ENCODE peak calls at places on chromosomes 13 and 19, in eight cellular contexts. K, R, O, P, X, B, Y and M are unnamed samples.

GRCh38 chr19:46404039-46404883 is 9.1 kb downstream of the CCDC8 start:
- DNase-seq in Y (peak), X (peak), K (no peak), O (no peak), R (peak), P (peak), B (peak), M (no peak)

GRCh38 chr13:28117689-28118377 is 17.5 kb upstream of the FLT3 start:
- DNase-seq in X (peak), B (no peak), R (no peak), Y (no peak), O (no peak), P (no peak), K (no peak), M (no peak)

GRCh38 chr13:20044086-20044485 is 85.6 kb downstream of the ZMYM2 start:
- DNase-seq in B (no peak), X (no peak), Y (no peak), K (no peak), O (no peak), R (no peak), P (no peak), M (no peak)

GRCh38 chr13:107367258-107367657 is 799.3 kb upstream of the ARGLU1 start:
- DNase-seq in X (no peak), B (no peak), Y (no peak), K (no peak), O (no peak), P (no peak), R (no peak), M (no peak)

GRCh38 chr19:2444251-2445002 is 12.3 kb downstream of the LMNB2 start:
- DNase-seq in X (no peak), O (no peak), K (no peak), R (no peak), P (no peak), Y (no peak), B (no peak), M (no peak)

GRCh38 chr13:83881917-83882625 is at the start of gene SLITRK1:
- DNase-seq in O (peak), X (peak), R (peak), P (peak), Y (peak), K (no peak), B (peak), M (no peak)

GRCh38 chr19:33273881-33274662 is 28.3 kb downstream of the CEBPA start:
- DNase-seq in X (no peak), K (peak), O (no peak), Y (no peak), R (peak), B (peak), P (no peak), M (no peak)

GRCh38 chr13:36907266-36907665 is 12.8 kb downstream of the SMAD9 start:
- DNase-seq in B (no peak), R (no peak), X (no peak), P (no peak), Y (no peak), K (no peak), O (no peak), M (no peak)

GRCh38 chr19:42942187-42942789 is 5.3 kb upstream of the PSG7 start:
- DNase-seq in X (no peak), P (peak), K (no peak), O (no peak), Y (no peak), R (no peak), B (no peak), M (no peak)

GRCh38 chr19:55066107-55066709 is 3.3 kb upstream of the RDH13 start:
- DNase-seq in X (no peak), P (no peak), Y (no peak), O (no peak), R (no peak), K (no peak), B (no peak), M (no peak)

GRCh38 chr13:107680115-107680514 is 535.2 kb downstream of the LIG4 start:
- DNase-seq in O (no peak), B (no peak), X (no peak), R (no peak), Y (no peak), P (no peak), K (no peak), M (no peak)

GRCh38 chr13:33634526-33635111 is 183.3 kb upstream of the RFC3 start:
- DNase-seq in K (no peak), B (no peak), O (no peak), Y (no peak), R (no peak), P (no peak), X (no peak), M (no peak)

GRCh38 chr19:46791944-46792343 is 3.5 kb upstream of the SLC1A5 start:
- DNase-seq in R (no peak), O (no peak), Y (no peak), B (no peak), K (no peak), P (no peak), X (no peak), M (no peak)

GRCh38 chr13:73158851-73159250 is 100.0 kb downstream of the KLF5 start:
- DNase-seq in X (no peak), B (no peak), Y (no peak), P (no peak), K (no peak), O (no peak), R (no peak), M (no peak)

GRCh38 chr19:55809381-55810058 is 22.3 kb downstream of the NLRP11 start:
- DNase-seq in R (peak), B (peak), P (peak), O (no peak), X (peak), Y (no peak), K (peak), M (peak)

DNA sequence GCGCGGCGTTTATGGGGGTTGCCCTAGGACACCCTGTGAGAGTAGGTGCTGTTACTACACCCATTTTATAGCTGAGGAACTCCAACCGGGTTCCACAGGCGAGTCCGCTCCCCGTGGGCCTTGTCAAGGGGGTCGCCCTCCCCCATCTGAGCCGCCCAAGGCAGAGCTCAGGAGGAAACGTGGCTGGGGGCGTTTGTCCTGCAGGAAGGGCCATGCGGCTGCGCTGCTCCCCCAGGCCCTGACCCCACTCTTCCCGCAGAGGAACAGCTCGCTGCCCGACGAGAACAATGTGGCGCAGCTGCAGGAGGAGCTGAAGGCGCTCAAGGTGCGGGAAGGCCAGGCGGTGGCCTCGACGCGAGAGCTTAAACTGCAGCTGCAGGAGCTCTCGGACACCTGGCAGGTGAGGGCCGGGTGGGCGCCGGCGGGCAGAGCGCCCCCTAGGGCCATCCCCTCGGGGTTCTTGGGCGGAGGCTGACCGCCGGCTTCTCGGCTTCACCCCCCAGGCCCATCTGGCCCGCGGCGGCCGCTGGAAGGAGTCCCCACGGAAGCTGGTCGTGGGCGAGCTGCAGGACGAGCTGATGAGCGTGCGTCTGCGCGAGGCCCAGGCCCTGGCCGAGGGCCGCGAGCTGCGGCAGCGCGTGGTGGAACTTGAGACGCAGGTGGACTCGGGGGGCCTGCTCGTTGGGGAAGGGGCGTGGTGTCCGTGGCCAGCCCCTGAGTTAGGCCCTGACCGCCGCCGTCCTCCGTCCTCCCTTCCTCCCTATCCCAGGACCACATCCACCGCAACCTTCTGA is 12.4 kb downstream of the PRR36 start:
- DNase-seq in X (no peak), P (peak), Y (no peak), O (peak), R (no peak), K (no peak), B (no peak), M (no peak)
- TF ChIP-seq CTCF in X (no peak), P (peak), Y (no peak), O (peak), R (peak), K (no peak), B (no peak), M (no peak)

DNA sequence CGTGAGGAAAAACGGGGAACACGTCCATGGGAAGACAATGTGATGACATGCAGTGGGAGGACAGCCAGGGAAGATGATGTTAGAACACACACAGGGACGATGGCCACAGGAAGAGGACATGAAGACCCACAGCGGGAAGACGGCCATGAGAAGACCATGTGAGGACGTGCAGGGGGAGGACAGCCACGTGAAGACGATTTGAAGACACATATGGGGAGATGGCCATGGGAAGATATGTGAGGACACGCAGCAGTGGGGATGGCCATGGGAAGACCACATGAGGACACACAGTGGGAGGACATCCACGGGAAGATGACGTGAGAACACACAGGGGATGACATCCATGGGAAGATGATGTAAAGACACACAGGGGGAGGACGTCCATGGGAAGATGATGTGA is 83.8 kb downstream of the UQCRFS1 start:
- DNase-seq in P (no peak), R (no peak), X (no peak), Y (no peak), K (no peak), B (no peak), O (no peak), M (no peak)
- TF ChIP-seq CTCF in P (no peak), R (no peak), X (no peak), Y (no peak), K (no peak), B (no peak), O (no peak), M (no peak)

DNA sequence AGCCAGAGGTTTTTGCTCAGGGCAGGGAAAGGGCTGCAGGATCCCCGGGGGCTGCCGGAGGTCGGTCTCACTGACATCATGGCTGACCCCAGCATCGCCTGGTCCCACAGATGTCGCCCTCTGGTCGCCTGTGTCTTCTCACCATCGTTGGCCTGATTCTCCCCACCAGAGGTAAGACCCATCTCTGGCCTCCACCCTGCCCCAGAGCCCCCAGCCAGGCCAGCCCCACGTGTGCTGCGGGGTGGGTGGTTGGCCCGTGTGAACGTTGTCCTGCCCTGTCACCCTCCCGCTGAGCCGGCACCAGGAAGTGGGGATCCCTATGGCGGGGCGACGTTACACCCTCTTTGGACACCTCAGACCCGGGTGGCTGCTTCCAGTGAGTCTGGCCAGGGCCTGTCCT is 906 bp downstream of the FXYD5 start:
- DNase-seq in R (no peak), B (no peak), K (no peak), X (no peak), Y (no peak), P (no peak), O (no peak), M (no peak)
- TF ChIP-seq CTCF in R (no peak), B (no peak), K (no peak), X (no peak), Y (no peak), P (no peak), O (no peak), M (no peak)

DNA sequence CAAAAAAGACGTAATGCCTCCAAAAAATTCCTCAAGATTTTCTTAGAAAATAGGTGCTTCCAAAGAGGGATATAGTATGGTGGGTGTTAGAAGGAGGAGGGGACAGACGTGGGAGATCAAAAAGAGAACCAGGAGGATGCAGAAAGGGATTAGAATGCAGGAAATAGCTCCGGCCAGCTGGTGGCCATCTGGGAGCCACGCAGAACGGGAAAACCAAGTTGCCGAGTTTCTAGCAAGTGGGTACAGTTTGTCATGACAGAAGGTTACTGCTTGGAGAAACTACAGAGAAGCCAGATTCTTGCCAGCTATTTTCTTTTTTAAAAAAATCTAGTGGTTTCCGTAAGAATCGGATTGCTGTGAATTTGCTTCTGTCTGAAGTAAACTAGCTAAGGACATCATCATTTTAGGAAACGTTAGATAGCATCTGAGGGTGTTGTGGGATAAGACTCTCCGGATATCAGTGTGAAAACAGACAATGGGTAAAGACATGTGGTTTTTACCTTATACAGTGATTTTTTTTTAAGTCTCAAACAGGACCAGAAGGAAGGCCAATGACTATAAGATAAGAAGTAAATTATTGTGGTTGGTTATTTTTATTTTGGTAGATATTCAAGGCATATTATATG is 104.9 kb downstream of the HSPH1 start:
- DNase-seq in O (no peak), B (no peak), Y (no peak), K (no peak), R (no peak), X (no peak), P (no peak), M (no peak)
- TF ChIP-seq CTCF in O (no peak), B (no peak), Y (peak), K (no peak), R (no peak), X (no peak), P (no peak), M (no peak)